ENCODE peak calls at places on chromosomes 1 and 21, in seven cellular contexts. R, W, C, I, V, H and E are unnamed samples.

GRCh38 chr1:219330669-219331068 is 157.0 kb downstream of the LYPLAL1 start:
- DNase-seq in I (no peak), C (no peak), H (no peak), R (no peak), V (no peak), W (no peak), E (no peak)

GRCh38 chr1:77756052-77756754 is 3.4 kb downstream of the USP33 start:
- DNase-seq in C (no peak), H (no peak), I (no peak), V (no peak), R (no peak), W (no peak), E (no peak)

GRCh38 chr1:113178522-113178921 is 105.5 kb downstream of the LRIG2 start:
- DNase-seq in H (no peak), W (no peak), V (no peak), I (no peak), R (no peak), C (no peak), E (no peak)

GRCh38 chr1:32763221-32763620 is 53.9 kb downstream of the YARS1 start:
- DNase-seq in R (no peak), C (no peak), W (no peak), V (no peak), H (no peak), I (no peak), E (no peak)

GRCh38 chr1:183163311-183163710 is 22.8 kb upstream of the LAMC2 start:
- DNase-seq in H (no peak), C (no peak), R (no peak), W (no peak), V (peak; percentile 95), I (no peak), E (no peak)

GRCh38 chr1:39116868-39117728 is 87.4 kb upstream of the MACF1 start:
- DNase-seq in V (no peak), I (no peak), H (no peak), C (peak; percentile 56), R (no peak), W (no peak), E (no peak)

GRCh38 chr1:117571496-117571895 is 34.4 kb upstream of the TENT5C start:
- DNase-seq in C (no peak), H (no peak), R (no peak), W (no peak), V (no peak), I (no peak), E (no peak)

GRCh38 chr1:202656057-202656456 is 54.2 kb downstream of the SYT2 start:
- DNase-seq in I (no peak), V (peak; percentile 8), H (no peak), C (no peak), R (no peak), W (no peak), E (no peak)

GRCh38 chr21:40936771-40937261 is 89.9 kb upstream of the DSCAM start:
- DNase-seq in V (no peak), R (no peak), C (no peak), W (no peak), H (no peak), I (peak; percentile 43), E (no peak)

GRCh38 chr1:220013497-220013896 is 32.8 kb downstream of the EPRS1 start:
- DNase-seq in C (peak; percentile 37), W (no peak), I (no peak), R (no peak), H (no peak), V (peak; percentile 59), E (no peak)

GRCh38 chr1:154837679-154838171 is 32.4 kb downstream of the KCNN3 start:
- DNase-seq in I (peak; percentile 53), H (no peak), W (no peak), V (no peak), C (no peak), R (no peak), E (no peak)

GRCh38 chr1:68145418-68146126 is 86.8 kb downstream of the WLS start:
- DNase-seq in R (no peak), I (no peak), V (no peak), C (no peak), H (no peak), W (peak; percentile 77), E (no peak)

GRCh38 chr1:31019401-31019800 is 46.1 kb downstream of the PUM1 start:
- DNase-seq in V (no peak), C (no peak), R (no peak), I (no peak), W (no peak), H (no peak), E (no peak)

GRCh38 chr1:115227683-115228082 is 110.4 kb downstream of the NGF start:
- DNase-seq in I (no peak), H (no peak), C (no peak), R (no peak), W (no peak), V (peak; percentile 81), E (no peak)

GRCh38 chr1:18739956-18740355 is 109.3 kb downstream of the PAX7 start:
- DNase-seq in V (no peak), I (no peak), R (no peak), H (peak; percentile 46), C (no peak), W (no peak), E (no peak)

GRCh38 chr1:29256979-29257804 is 20.9 kb downstream of the PTPRU start:
- DNase-seq in H (peak; percentile 82), V (no peak), I (no peak), C (no peak), R (no peak), W (no peak), E (no peak)

GRCh38 chr1:65658122-65658521 is 134.6 kb upstream of the PDE4B start:
- DNase-seq in R (no peak), W (no peak), I (no peak), V (peak; percentile 11), H (no peak), C (no peak), E (no peak)

GRCh38 chr1:220119043-220119512 is 25.1 kb downstream of the IARS2 start:
- DNase-seq in C (no peak), H (no peak), I (no peak), W (no peak), V (peak; percentile 21), R (no peak), E (no peak)

GRCh38 chr1:219427989-219428388 is 184.9 kb downstream of the ZC3H11B start:
- DNase-seq in C (no peak), H (no peak), W (no peak), I (no peak), V (peak; percentile 16), R (no peak), E (no peak)

GRCh38 chr1:3465091-3465934 is 10.8 kb downstream of the ARHGEF16 start:
- DNase-seq in I (no peak), V (no peak), R (no peak), C (peak; percentile 10), W (no peak), H (peak; percentile 65), E (no peak)

GRCh38 chr1:54069792-54070548 is 16.6 kb downstream of the TCEANC2 start:
- DNase-seq in C (no peak), W (no peak), I (no peak), V (peak; percentile 67), R (no peak), H (no peak), E (no peak)

GRCh38 chr1:6785721-6786505 is 659 bp downstream of the CAMTA1 start:
- DNase-seq in I (peak; percentile 52), W (peak; percentile 31), V (peak; percentile 15), H (peak; percentile 84), R (no peak), C (peak; percentile 36), E (peak; percentile 39)

GRCh38 chr1:53896673-53897229 is 2.8 kb downstream of the DIO1 start:
- DNase-seq in V (peak; percentile 87), R (no peak), C (no peak), H (no peak), I (no peak), W (no peak), E (no peak)

GRCh38 chr21:45355573-45355972 is 49.4 kb upstream of the COL18A1 start:
- DNase-seq in R (no peak), I (no peak), H (no peak), V (no peak), C (no peak), W (no peak), E (no peak)

GRCh38 chr21:45356251-45356650 is 48.7 kb upstream of the COL18A1 start:
- DNase-seq in V (no peak), W (no peak), H (no peak), I (no peak), R (no peak), C (no peak), E (peak; percentile 32)

GRCh38 chr21:45353200-45353599 is 51.8 kb upstream of the COL18A1 start:
- DNase-seq in C (no peak), I (no peak), W (no peak), V (no peak), R (no peak), H (no peak), E (no peak)

GRCh38 chr21:45356653-45357435 is 48.1 kb upstream of the COL18A1 start:
- DNase-seq in H (no peak), I (no peak), V (no peak), W (no peak), R (no peak), C (no peak), E (no peak)

DNA sequence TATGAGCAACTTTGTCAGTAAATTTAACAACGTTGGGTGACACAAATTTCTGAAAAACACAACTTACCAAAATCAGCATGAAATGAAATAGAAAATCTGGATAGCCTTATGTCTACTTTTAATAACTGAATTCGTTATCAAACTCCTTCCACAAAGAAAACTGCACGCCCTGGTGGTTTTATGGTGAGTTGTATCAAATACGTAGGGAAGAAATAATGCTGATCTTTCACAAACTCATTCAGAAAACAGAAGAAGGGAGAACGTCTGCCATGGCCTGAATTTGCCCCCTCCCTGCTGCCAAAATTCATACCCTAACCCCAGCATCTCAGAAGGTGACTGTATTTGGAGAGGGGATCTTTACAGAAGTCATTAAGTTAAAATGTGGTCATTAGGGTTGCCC is 50.0 kb upstream of the COL18A1 start:
- DNase-seq in V (no peak), I (no peak), W (no peak), H (no peak), C (no peak), R (no peak), E (no peak)
- H3K27ac ChIP-seq in V (no peak overlapping the region), I (peak overlapping the region; percentile 73), W (peak overlapping the region; percentile 46), H (no peak overlapping the region), C (no peak overlapping the region), R (no peak overlapping the region), E (no peak overlapping the region)

GRCh38 chr1:23362218-23362713 is 7.4 kb downstream of the ZNF436 start:
- DNase-seq in C (no peak), W (no peak), V (no peak), I (no peak), R (no peak), H (no peak), E (no peak)
- H3K9me3 ChIP-seq in C (peaks cover 49% of the 10 kb centered on the region), W (peaks cover 53% of the 10 kb centered on the region), V (peaks cover 50% of the 10 kb centered on the region), I (peaks cover 75% of the 10 kb centered on the region), R (peaks cover 16% of the 10 kb centered on the region), H (peaks cover 12% of the 10 kb centered on the region), E (peaks cover 17% of the 10 kb centered on the region)

GRCh38 chr1:235984041-235984820 is 80.7 kb downstream of the NID1 start:
- DNase-seq in I (no peak), W (no peak), V (peak; percentile 90), H (no peak), R (no peak), C (no peak), E (no peak)
- H3K27ac ChIP-seq in I (peak overlapping the region; percentile 63), W (peak overlapping the region; percentile 87), V (peak overlapping the region; percentile 73), H (peak overlapping the region; percentile 94), R (peak overlapping the region; percentile 39), C (no peak overlapping the region), E (peak overlapping the region; percentile 73)

GRCh38 chr1:227662933-227663332 is 72.2 kb downstream of the JMJD4 start:
- DNase-seq in W (no peak), R (no peak), H (no peak), V (no peak), I (no peak), C (no peak), E (no peak)

GRCh38 chr1:227666286-227666685 is 68.8 kb downstream of the JMJD4 start:
- DNase-seq in R (no peak), I (no peak), H (no peak), C (no peak), V (no peak), W (no peak), E (no peak)

GRCh38 chr1:227661495-227661894 is 73.6 kb downstream of the JMJD4 start:
- DNase-seq in V (no peak), C (no peak), I (no peak), W (no peak), R (no peak), H (no peak), E (no peak)
- H3K9me3 ChIP-seq in V (peaks cover 62% of the 10 kb centered on the region), C (peaks cover 98% of the 10 kb centered on the region), I (peaks cover 98% of the 10 kb centered on the region), W (peaks cover 99% of the 10 kb centered on the region), R (peaks cover 6% of the 10 kb centered on the region), H (peaks cover 25% of the 10 kb centered on the region), E (peaks cover 100% of the 10 kb centered on the region)